ENCODE peak calls at places on chromosome 7, in eight cellular contexts. G is heart right ventricle, U is astrocyte, T is body of pancreas, C is uterus, J is spleen, P is GM23338, Q is fibroblast of lung. H is an unnamed sample. For H3K4me1, the result is how much of the 10 kb centered on the place peaks cover.

GRCh38 chr7:110307776-110308175 is 783.2 kb upstream of the LRRN3 start:
- DNase-seq in C (no peak), G (no peak), P (no peak), J (no peak), Q (no peak), T (no peak), U (no peak), H (no peak)

GRCh38 chr7:27140108-27140842 is 3.2 kb downstream of the HOXA5 start:
- DNase-seq in T (no peak), P (no peak), C (no peak), Q (no peak), G (no peak), U (no peak), J (no peak), H (no peak)

GRCh38 chr7:21099955-21100354 is 313.3 kb upstream of the SP8 start:
- DNase-seq in G (no peak), C (no peak), T (no peak), Q (no peak), U (no peak), P (no peak), J (no peak), H (no peak)

GRCh38 chr7:66296-66695 is 126.1 kb upstream of the FAM20C start:
- DNase-seq in T (no peak), P (no peak), C (no peak), U (no peak), G (no peak), Q (no peak), J (no peak), H (no peak)

GRCh38 chr7:142012825-142013506 is 17.3 kb downstream of the MGAM start:
- DNase-seq in U (no peak), Q (peak), P (peak), J (no peak), C (no peak), T (no peak), G (no peak), H (no peak)

GRCh38 chr7:40701836-40702551 is 567.2 kb downstream of the SUGCT start:
- DNase-seq in U (no peak), G (no peak), J (no peak), Q (no peak), P (no peak), T (no peak), C (no peak), H (no peak)

GRCh38 chr7:50266893-50267386 is 37.6 kb upstream of the IKZF1 start:
- DNase-seq in T (no peak), C (no peak), G (peak), Q (no peak), U (no peak), J (peak), P (no peak), H (no peak)

GRCh38 chr7:112587504-112587903 is 106.7 kb downstream of the LSMEM1 start:
- DNase-seq in P (no peak), G (no peak), T (no peak), J (no peak), Q (no peak), C (no peak), U (no peak), H (no peak)

GRCh38 chr7:82179311-82179710 is 264.3 kb downstream of the CACNA2D1 start:
- DNase-seq in C (no peak), G (no peak), P (peak), J (no peak), U (no peak), T (no peak), Q (peak), H (no peak)

GRCh38 chr7:23347682-23348180 is 48.6 kb downstream of the MALSU1 start:
- DNase-seq in Q (peak), C (no peak), U (peak), G (no peak), T (no peak), J (no peak), P (no peak), H (no peak)

GRCh38 chr7:34036069-34036920 is 131.0 kb downstream of the BMPER start:
- DNase-seq in G (peak), Q (peak), T (peak), U (peak), C (no peak), P (no peak), J (peak), H (no peak)

GRCh38 chr7:45924283-45924682 is 3.2 kb upstream of the IGFBP3 start:
- DNase-seq in G (no peak), T (peak), U (peak), Q (peak), J (no peak), P (no peak), C (no peak), H (peak)

GRCh38 chr7:16675277-16675676 is 29.3 kb downstream of the BZW2 start:
- DNase-seq in T (no peak), Q (no peak), C (no peak), P (peak), G (no peak), J (no peak), U (no peak), H (no peak)

GRCh38 chr7:127447326-127447945 is 54.9 kb upstream of the ZNF800 start:
- DNase-seq in P (peak), C (no peak), G (no peak), Q (peak), J (peak), U (peak), T (no peak), H (no peak)

GRCh38 chr7:44849277-44850210 is 1.7 kb upstream of the H2AZ2 start:
- DNase-seq in G (no peak), T (no peak), C (no peak), Q (peak), P (no peak), U (peak), J (no peak), H (no peak)

GRCh38 chr7:132580277-132580676 is 4.0 kb upstream of the PLXNA4 start:
- DNase-seq in U (peak), T (no peak), Q (peak), P (peak), C (no peak), G (no peak), J (no peak), H (no peak)

GRCh38 chr7:12436126-12436525 is 32.5 kb upstream of the VWDE start:
- DNase-seq in J (no peak), C (no peak), P (no peak), Q (no peak), T (no peak), U (no peak), G (no peak), H (no peak)

GRCh38 chr7:88523645-88524044 is 217.0 kb upstream of the STEAP4 start:
- DNase-seq in U (no peak), J (no peak), T (no peak), C (no peak), G (no peak), P (no peak), Q (no peak), H (no peak)

GRCh38 chr7:23811540-23811939 is 101.5 kb downstream of the STK31 start:
- DNase-seq in U (no peak), T (no peak), Q (peak), C (no peak), G (no peak), J (no peak), P (peak), H (no peak)

GRCh38 chr7:103640031-103640779 is 194.2 kb upstream of the SLC26A5 start:
- DNase-seq in P (no peak), J (no peak), U (peak), Q (peak), G (no peak), T (no peak), C (no peak), H (no peak)

GRCh38 chr7:132622081-132622480 is 45.8 kb upstream of the PLXNA4 start:
- DNase-seq in U (peak), P (no peak), G (no peak), C (no peak), T (no peak), J (no peak), Q (peak), H (no peak)

GRCh38 chr7:45888185-45888992 is at the start of gene IGFBP1:
- DNase-seq in G (no peak), P (peak), U (peak), J (no peak), T (peak), C (no peak), Q (peak), H (no peak)

GRCh38 chr7:118863961-118864360 is 639.5 kb downstream of the ANKRD7 start:
- DNase-seq in Q (no peak), U (no peak), J (no peak), P (no peak), T (no peak), C (no peak), G (no peak), H (no peak)

GRCh38 chr7:157006205-157006747 is 4.2 kb downstream of the MNX1 start:
- DNase-seq in J (peak), T (peak), G (no peak), C (no peak), P (peak), Q (no peak), U (no peak), H (no peak)

GRCh38 chr7:137989590-137989989 is 12.3 kb downstream of the CREB3L2 start:
- DNase-seq in C (no peak), P (no peak), Q (no peak), T (no peak), G (no peak), U (no peak), J (no peak), H (no peak)
- H3K27ac ChIP-seq in C (peak), P (no peak), Q (peak), T (no peak), G (peak), U (peak), J (peak), H (peak)

GRCh38 chr7:101803203-101804086 is 14.0 kb upstream of the CUX1 start:
- DNase-seq in J (no peak), T (no peak), U (no peak), G (no peak), Q (no peak), C (no peak), P (no peak), H (no peak)
- H3K4me3 ChIP-seq in J (no peak), T (no peak), U (no peak), G (no peak), Q (no peak), C (no peak), P (peak), H (no peak)

DNA sequence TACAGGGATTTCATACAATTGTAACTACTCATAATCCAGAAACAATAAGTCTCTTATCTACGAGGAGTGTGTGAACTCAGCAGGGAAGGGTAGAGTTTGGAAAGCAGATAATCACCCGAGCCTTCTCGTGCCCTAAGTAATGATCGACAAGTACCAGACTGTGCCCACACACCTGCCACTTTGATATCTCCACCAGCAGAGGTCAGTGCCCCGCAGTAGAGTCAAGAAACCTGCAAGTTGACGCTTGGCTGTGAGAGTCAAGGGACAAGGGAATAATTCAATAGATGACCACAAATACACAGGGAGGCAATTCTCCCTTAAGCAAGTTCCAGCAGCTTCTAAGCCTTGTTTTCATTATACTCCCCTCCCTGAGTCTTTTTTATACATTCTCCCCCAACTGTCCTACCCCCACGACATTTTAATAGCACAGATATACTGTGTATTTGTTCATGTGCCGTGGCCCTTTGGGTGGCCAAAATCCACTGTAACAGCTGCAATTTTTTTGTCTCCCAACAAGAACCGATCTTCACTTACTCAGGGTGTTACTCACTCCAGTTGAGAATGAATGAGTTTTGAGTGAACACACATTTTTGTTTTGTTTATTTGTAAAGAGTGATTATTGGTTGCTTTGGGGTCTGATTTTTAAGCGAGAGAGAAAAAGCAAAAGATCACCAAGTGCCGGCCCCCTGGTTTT is 106.9 kb upstream of the RHEB start:
- DNase-seq in Q (peak), C (no peak), P (peak), J (no peak), U (no peak), T (peak), G (no peak), H (no peak)
- H3K4me1 ChIP-seq in Q (under half), C (under half), P (under half), J (half or more), U (under half), T (under half), G (half or more), H (under half)

GRCh38 chr7:131002600-131002999 is 268.6 kb upstream of the KLF14 start:
- DNase-seq in P (no peak), Q (no peak), U (no peak), G (no peak), T (no peak), C (no peak), J (no peak), H (no peak)

GRCh38 chr7:130998993-130999602 is 265.1 kb upstream of the KLF14 start:
- DNase-seq in J (no peak), Q (peak), P (no peak), T (no peak), G (no peak), U (peak), C (no peak), H (no peak)

GRCh38 chr7:130999926-131000325 is 265.9 kb upstream of the KLF14 start:
- DNase-seq in U (no peak), Q (no peak), P (no peak), T (no peak), J (no peak), C (no peak), G (no peak), H (no peak)

GRCh38 chr7:131000389-131000788 is 266.4 kb upstream of the KLF14 start:
- DNase-seq in P (no peak), J (no peak), Q (no peak), C (no peak), T (no peak), U (no peak), G (no peak), H (no peak)

GRCh38 chr7:131000873-131001272 is 266.9 kb upstream of the KLF14 start:
- DNase-seq in P (no peak), C (no peak), U (no peak), Q (no peak), T (no peak), G (no peak), J (no peak), H (no peak)
- H3K27ac ChIP-seq in P (no peak), C (peak), U (no peak), Q (no peak), T (no peak), G (peak), J (no peak), H (peak)

DNA sequence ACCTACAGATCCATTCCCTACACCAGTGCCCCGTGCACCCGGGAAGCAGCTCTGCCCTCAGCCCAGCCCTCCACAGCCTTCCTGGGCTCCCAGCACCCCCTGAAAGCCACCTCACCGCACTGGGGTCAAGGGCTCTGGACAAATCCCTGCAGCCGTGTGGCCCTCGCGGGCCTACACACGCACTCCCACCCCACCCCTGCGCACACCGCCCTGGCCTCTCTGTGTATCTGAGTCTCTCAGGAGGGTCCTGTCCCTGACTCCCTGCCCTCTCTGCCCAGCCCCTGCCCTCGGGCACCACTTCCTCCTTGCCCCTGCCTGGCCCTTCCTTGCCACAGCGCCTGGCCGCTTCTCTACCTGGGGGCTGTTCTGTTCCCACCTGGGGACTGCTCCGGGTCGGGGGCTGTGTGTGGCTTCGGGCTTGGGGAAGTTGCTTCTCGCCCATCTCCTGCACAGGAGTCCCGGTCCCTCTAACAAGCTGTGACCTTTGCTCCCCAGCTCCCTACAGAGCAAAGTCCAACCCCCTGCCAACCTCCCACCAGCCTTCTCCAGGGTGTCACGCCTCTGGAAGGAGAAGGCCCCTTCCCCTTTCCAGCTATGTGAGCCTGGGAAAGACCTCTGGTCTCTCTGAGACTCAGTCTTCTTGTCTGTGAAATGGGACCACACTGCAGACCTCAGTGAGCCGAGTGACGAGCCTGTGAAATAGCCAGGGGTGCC is 1.5 kb downstream of the TMEM184A start:
- DNase-seq in J (no peak), U (no peak), T (peak), Q (no peak), P (no peak), C (no peak), G (no peak), H (no peak)
- H3K4me3 ChIP-seq in J (no peak), U (no peak), T (no peak), Q (no peak), P (no peak), C (no peak), G (no peak), H (no peak)

GRCh38 chr7:105680505-105681187 is 99.4 kb upstream of the EFCAB10 start:
- DNase-seq in P (no peak), J (no peak), C (peak), Q (no peak), G (peak), U (no peak), T (peak), H (no peak)

GRCh38 chr7:105677803-105678583 is 96.7 kb upstream of the EFCAB10 start:
- DNase-seq in P (no peak), J (peak), Q (no peak), T (no peak), C (no peak), U (no peak), G (no peak), H (no peak)

GRCh38 chr7:105675873-105676484 is 94.7 kb upstream of the EFCAB10 start:
- DNase-seq in J (peak), Q (no peak), P (no peak), C (no peak), U (no peak), T (peak), G (peak), H (no peak)

GRCh38 chr7:105677395-105677701 is 96.1 kb upstream of the EFCAB10 start:
- DNase-seq in C (no peak), U (no peak), Q (no peak), G (no peak), P (no peak), T (no peak), J (no peak), H (no peak)

DNA sequence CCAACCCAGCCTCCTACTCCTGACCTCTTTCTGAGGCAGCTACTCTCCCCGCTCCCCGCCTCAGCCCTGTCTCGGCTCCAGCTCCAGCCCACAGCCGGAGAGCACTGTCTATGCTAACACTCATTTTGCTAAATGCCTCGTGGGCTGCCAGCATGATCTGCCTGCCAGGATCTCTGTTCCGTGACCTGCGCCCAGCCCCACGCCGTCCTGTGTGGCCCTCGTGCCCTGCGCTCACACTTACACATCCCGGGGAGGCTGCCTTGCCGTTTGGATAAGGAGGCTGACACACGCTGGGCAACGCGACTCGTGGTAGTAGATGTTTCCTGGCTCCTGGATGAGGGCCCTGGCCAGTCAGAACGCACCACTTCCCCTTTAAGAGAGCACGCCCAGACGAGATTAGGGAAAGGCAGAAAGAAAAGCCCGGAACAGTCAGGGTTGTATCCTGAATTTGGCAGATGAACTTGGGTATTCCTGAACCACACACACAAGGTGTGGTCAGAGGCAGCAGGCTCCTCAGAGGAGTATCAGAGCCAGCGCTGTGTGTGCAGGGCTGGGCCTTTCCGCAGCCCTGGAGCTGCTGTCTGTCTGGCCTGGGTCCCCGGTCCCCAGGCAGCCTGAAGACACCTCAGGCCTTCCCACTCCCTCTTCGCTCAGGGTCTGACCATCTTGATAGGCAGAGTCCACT is 97.7 kb upstream of the EFCAB10 start:
- DNase-seq in U (no peak), T (peak), G (peak), J (peak), P (peak), Q (peak), C (peak), H (peak)
- H3K4me1 ChIP-seq in U (under half), T (half or more), G (half or more), J (half or more), P (half or more), Q (under half), C (under half), H (under half)